ENCODE peak calls at places on chromosomes 16 and 17, in nine cellular contexts. Y is Panc1; H is stimulated activated naive CD8-positive, alpha-beta T cell treated with anti-CD3 and anti-CD28 coated beads, Interleukin-15, Interleukin-2, amounts not matched to agents 100 U/mL and 50 U/mL, for 24 hours; L is activated naive CD4-positive, alpha-beta T cell treated with Interleukin-2 at 50 U/mL for 16 hours; T is nephron progenitor cell; S is ovary; G is activated CD4-positive, alpha-beta T cell treated with anti-CD3 and anti-CD28 coated beads, Interleukin-2, amount 50 U/mL, for 4 hours; P is hippocampal formation; J is activated CD8-positive, alpha-beta memory T cell treated with anti-CD3 and anti-CD28 coated beads for 48 hours. E is an unnamed sample.

GRCh38 chr17:76445697-76446448 is 7.1 kb downstream of the UBE2O start:
- DNase-seq in Y (no peak), H (no peak), L (no peak), T (no peak), S (no peak), G (no peak), P (no peak), J (no peak), E (no peak)

GRCh38 chr17:40412880-40413279 is 4.8 kb downstream of the TOP2A start:
- DNase-seq in Y (no peak), H (no peak), L (no peak), T (no peak), S (no peak), G (no peak), P (no peak), J (no peak), E (no peak)

GRCh38 chr16:1072526-1073261 is at the start of gene SSTR5:
- DNase-seq in Y (no peak), H (no peak), L (no peak), T (no peak), S (no peak), G (no peak), P (no peak), J (no peak), E (no peak)

GRCh38 chr17:67569873-67570272 is 147.9 kb upstream of the NOL11 start:
- DNase-seq in Y (no peak), H (no peak), L (no peak), T (no peak), S (no peak), G (no peak), P (no peak), J (no peak), E (no peak)

GRCh38 chr17:57956311-57957119 is 1.3 kb upstream of the CUEDC1 start:
- DNase-seq in Y (no peak), H (peak; percentile 48), L (peak; percentile 38), T (no peak), S (no peak), G (peak; percentile 17), P (no peak), J (no peak), E (no peak)

GRCh38 chr16:50474138-50474537 is 74.1 kb upstream of the NKD1 start:
- DNase-seq in Y (no peak), H (no peak), L (no peak), T (no peak), S (no peak), G (no peak), P (no peak), J (no peak), E (no peak)

GRCh38 chr16:88846088-88846487 is 10.7 kb downstream of the GALNS start:
- DNase-seq in Y (no peak), H (no peak), L (no peak), T (no peak), S (no peak), G (no peak), P (no peak), J (no peak), E (no peak)

GRCh38 chr16:54602666-54603065 is 316.1 kb upstream of the IRX3 start:
- DNase-seq in Y (no peak), H (no peak), L (no peak), T (no peak), S (no peak), G (no peak), P (no peak), J (no peak), E (no peak)

E was measured in effector CD8-positive, alpha-beta T cell.